ENCODE peak calls at places on chromosomes 1 and 21, in nine cellular contexts. U is spleen, F is adrenal gland, E is Peyer's patch, R is right lobe of liver, N is ovary, B is uterus, H is A549, J is vagina. A is an unnamed sample.

GRCh38 chr1:234725177-234726132 is 115.5 kb upstream of the IRF2BP2 start:
- DNase-seq in U (no peak), F (peak; percentile 65), E (no peak), R (peak; percentile 32), N (peak; percentile 58), B (peak; percentile 55), H (no peak), J (no peak), A (no peak)

GRCh38 chr1:201944002-201944401 is 2.3 kb downstream of the LMOD1 start:
- DNase-seq in U (no peak), F (no peak), E (no peak), R (no peak), N (no peak), B (no peak), H (no peak), J (no peak), A (no peak)

GRCh38 chr1:12677565-12677964 is 33.7 kb downstream of the AADACL4 start:
- DNase-seq in U (no peak), F (no peak), E (no peak), R (no peak), N (no peak), B (no peak), H (no peak), J (no peak), A (no peak)

GRCh38 chr1:161082996-161083742 is 6.2 kb downstream of the NECTIN4 start:
- DNase-seq in U (no peak), F (peak; percentile 96), E (no peak), R (peak; percentile 70), N (peak; percentile 52), B (no peak), H (peak; percentile 91), J (no peak), A (no peak)

GRCh38 chr1:109257682-109258421 is 8.5 kb downstream of the CELSR2 start:
- DNase-seq in U (no peak), F (no peak), E (no peak), R (no peak), N (no peak), B (no peak), H (no peak), J (no peak), A (no peak)

GRCh38 chr1:53550201-53550741 is 91.1 kb downstream of the DMRTB1 start:
- DNase-seq in U (peak; percentile 55), F (peak; percentile 55), E (no peak), R (peak; percentile 16), N (peak; percentile 6), B (peak; percentile 47), H (no peak), J (no peak), A (no peak)

GRCh38 chr1:117048431-117049133 is 11.5 kb upstream of the TTF2 start:
- DNase-seq in U (peak; percentile 78), F (no peak), E (no peak), R (no peak), N (no peak), B (no peak), H (no peak), J (no peak), A (no peak)

GRCh38 chr1:93021539-93022134 is 57.4 kb upstream of the MTF2 start:
- DNase-seq in U (no peak), F (no peak), E (no peak), R (no peak), N (no peak), B (no peak), H (peak; percentile 48), J (no peak), A (peak; percentile 33)

GRCh38 chr21:42614811-42615342 is 38.5 kb upstream of the PDE9A start:
- DNase-seq in U (peak; percentile 72), F (peak; percentile 18), E (no peak), R (peak; percentile 54), N (no peak), B (no peak), H (peak; percentile 50), J (no peak), A (no peak)

GRCh38 chr1:2796890-2797740 is 4.4 kb downstream of the TTC34 start:
- DNase-seq in U (peak; percentile 41), F (no peak), E (no peak), R (peak; percentile 11), N (no peak), B (no peak), H (no peak), J (no peak), A (no peak)

GRCh38 chr1:55320891-55321290 is 105.7 kb upstream of the USP24 start:
- DNase-seq in U (no peak), F (no peak), E (no peak), R (no peak), N (no peak), B (no peak), H (no peak), J (no peak), A (no peak)

GRCh38 chr1:219442575-219442974 is 170.3 kb downstream of the ZC3H11B start:
- DNase-seq in U (no peak), F (peak; percentile 45), E (no peak), R (no peak), N (no peak), B (no peak), H (no peak), J (no peak), A (no peak)

GRCh38 chr1:115969509-115969908 is 6.8 kb upstream of the SLC22A15 start:
- DNase-seq in U (no peak), F (no peak), E (no peak), R (no peak), N (no peak), B (no peak), H (no peak), J (no peak), A (no peak)

GRCh38 chr1:209428241-209428921 is 155.1 kb upstream of the CAMK1G start:
- DNase-seq in U (no peak), F (no peak), E (no peak), R (no peak), N (no peak), B (no peak), H (no peak), J (no peak), A (no peak)

GRCh38 chr1:12709696-12710095 is 6.2 kb upstream of the AADACL3 start:
- DNase-seq in U (no peak), F (no peak), E (no peak), R (no peak), N (no peak), B (no peak), H (no peak), J (no peak), A (no peak)

GRCh38 chr1:84862810-84863251 is 30.2 kb downstream of the LPAR3 start:
- DNase-seq in U (no peak), F (no peak), E (no peak), R (no peak), N (no peak), B (no peak), H (no peak), J (no peak), A (peak; percentile 28)

DNA sequence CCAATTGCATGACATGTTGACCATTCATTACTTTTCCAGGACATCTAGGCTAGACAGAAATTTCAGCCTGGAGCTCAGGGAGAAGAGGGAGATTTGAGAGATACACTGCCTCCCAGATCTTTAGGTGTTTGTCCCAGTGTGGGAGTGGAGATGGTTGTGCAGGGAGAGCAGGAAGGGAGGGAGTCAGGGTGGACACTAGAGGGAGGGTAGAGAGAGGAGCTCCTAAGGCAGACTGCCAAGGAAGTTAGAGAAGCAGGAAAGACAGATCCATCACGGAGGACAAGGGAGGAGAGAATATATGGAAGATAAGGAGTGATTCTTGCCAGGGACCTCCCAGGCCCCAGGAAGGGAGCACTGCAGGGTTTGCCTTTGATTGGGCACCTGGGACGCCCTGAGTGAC is 8.7 kb downstream of the CDCA8 start:
- DNase-seq in U (no peak), F (no peak), E (no peak), R (no peak), N (no peak), B (no peak), H (no peak), J (no peak), A (no peak)
- TF ChIP-seq POLR2A in U (no peak), F (no peak), E (no peak), R (no peak), N (no peak), B (no peak), H (no peak), J (no peak), A (no peak)

DNA sequence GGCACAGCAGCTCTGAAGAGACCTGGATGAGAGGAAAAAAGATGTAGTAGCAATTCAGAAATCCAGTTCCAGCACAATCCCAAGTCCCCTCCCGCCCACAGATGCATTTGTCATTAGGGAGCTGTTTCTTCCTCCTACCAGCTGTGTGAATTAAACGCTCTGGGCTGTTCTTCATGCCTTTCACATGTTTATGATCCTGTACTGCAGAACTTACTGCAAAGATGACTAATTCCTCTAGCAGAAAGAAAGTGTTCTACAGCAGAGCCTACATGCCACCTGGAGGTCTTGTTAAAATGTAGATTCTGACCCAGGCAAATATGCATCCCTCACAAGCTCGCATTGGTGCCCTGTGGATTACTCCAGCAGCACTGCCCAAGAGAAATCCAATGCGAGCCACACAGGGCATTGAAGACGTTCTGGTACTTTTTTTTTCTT is 6.5 kb downstream of the ENO1 start:
- DNase-seq in U (no peak), F (no peak), E (no peak), R (no peak), N (no peak), B (no peak), H (no peak), J (no peak), A (no peak)
- TF ChIP-seq POLR2A in U (no peak), F (no peak), E (no peak), R (no peak), N (no peak), B (no peak), H (no peak), J (no peak), A (no peak)

GRCh38 chr1:172451002-172451443 is 7.2 kb upstream of the PIGC start:
- DNase-seq in U (no peak), F (peak; percentile 63), E (no peak), R (no peak), N (no peak), B (no peak), H (peak; percentile 28), J (no peak), A (no peak)

GRCh38 chr1:172450524-172450885 is 6.6 kb upstream of the PIGC start:
- DNase-seq in U (no peak), F (no peak), E (no peak), R (peak; percentile 52), N (no peak), B (no peak), H (no peak), J (no peak), A (no peak)

GRCh38 chr1:172447641-172448040 is 3.8 kb upstream of the PIGC start:
- DNase-seq in U (no peak), F (peak; percentile 28), E (no peak), R (no peak), N (no peak), B (no peak), H (no peak), J (no peak), A (no peak)

GRCh38 chr1:172449012-172449584 is 5.2 kb upstream of the PIGC start:
- DNase-seq in U (no peak), F (no peak), E (no peak), R (peak; percentile 19), N (no peak), B (no peak), H (peak; percentile 85), J (no peak), A (no peak)

GRCh38 chr1:172449585-172450523 is 6.0 kb upstream of the PIGC start:
- DNase-seq in U (peak; percentile 81), F (peak; percentile 61), E (peak; percentile 21), R (peak; percentile 58), N (peak; percentile 43), B (peak; percentile 44), H (peak; percentile 85), J (no peak), A (peak; percentile 28)
- TF ChIP-seq POLR2A in U (no peak), F (no peak), E (no peak), R (no peak), N (no peak), B (no peak), H (no peak), J (no peak), A (no peak)

GRCh38 chr1:119713538-119714456 is 2.1 kb downstream of the PHGDH start:
- DNase-seq in U (no peak), F (no peak), E (no peak), R (no peak), N (no peak), B (no peak), H (no peak), J (no peak), A (no peak)
- TF ChIP-seq POLR2A in U (no peak), F (no peak), E (no peak), R (no peak), N (no peak), B (no peak), H (no peak), J (no peak), A (no peak)

A was measured in GM12891.